ENCODE peak calls at places on chromosomes 12 and 14, in ten cellular contexts. I, T, P, A, W, S, Z, L, U and E are unnamed samples.

GRCh38 chr12:69758105-69758504 is 19.4 kb downstream of the RAB3IP start:
- DNase-seq in I (no peak), T (no peak), P (no peak), A (no peak), W (no peak), S (no peak), Z (no peak), L (no peak), U (no peak), E (no peak)

GRCh38 chr14:21749306-21749868 is 75.8 kb upstream of the OR4E1 start:
- DNase-seq in I (no peak), T (no peak), P (no peak), A (no peak), W (no peak), S (no peak), Z (no peak), L (no peak), U (no peak), E (no peak)

GRCh38 chr12:108399514-108399913 is 60.4 kb upstream of the CMKLR1 start:
- DNase-seq in I (peak), T (no peak), P (no peak), A (no peak), W (no peak), S (no peak), Z (no peak), L (no peak), U (no peak), E (no peak)

GRCh38 chr12:132429932-132430643 is 59.9 kb upstream of the FBRSL1 start:
- DNase-seq in I (no peak), T (peak), P (peak), A (no peak), W (peak), S (peak), Z (no peak), L (peak), U (no peak), E (peak)

GRCh38 chr14:92774563-92774962 is 19.5 kb upstream of the GOLGA5 start:
- DNase-seq in I (no peak), T (no peak), P (no peak), A (no peak), W (no peak), S (no peak), Z (no peak), L (no peak), U (no peak), E (no peak)

GRCh38 chr14:26872930-26873470 is 275.2 kb upstream of the NOVA1 start:
- DNase-seq in I (no peak), T (no peak), P (no peak), A (no peak), W (no peak), S (no peak), Z (no peak), L (no peak), U (no peak), E (no peak)

GRCh38 chr12:6253278-6253677 is 53.1 kb downstream of the CD9 start:
- DNase-seq in I (no peak), T (no peak), P (no peak), A (no peak), W (no peak), S (no peak), Z (no peak), L (no peak), U (no peak), E (no peak)

GRCh38 chr12:28780096-28780495 is 369.0 kb upstream of the FAR2 start:
- DNase-seq in I (no peak), T (no peak), P (no peak), A (no peak), W (no peak), S (peak), Z (peak), L (no peak), U (no peak), E (no peak)

GRCh38 chr12:33547084-33547483 is 107.5 kb upstream of the SYT10 start:
- DNase-seq in I (no peak), T (no peak), P (no peak), A (no peak), W (no peak), S (no peak), Z (no peak), L (no peak), U (no peak), E (no peak)

GRCh38 chr14:94485944-94486841 is 10.2 kb upstream of the SERPINA9 start:
- DNase-seq in I (peak), T (peak), P (peak), A (peak), W (peak), S (peak), Z (peak), L (no peak), U (no peak), E (peak)